ENCODE peak calls at places on chromosomes 6 and 20, in ten cellular contexts. Z is GM13976; V is RWPE1; P is activated CD8-positive, alpha-beta T cell treated with anti-CD3 and anti-CD28 coated beads, Interleukin-2, amount 10 ng/mL, durations not matched to agents 7 days and 5 days; I is CD4-positive, CD25-positive, alpha-beta regulatory T cell; W is iPS-NIHi11; H is progenitor cell of endocrine pancreas; M is WTC11; U is stomach; J is NCI-H1105 treated with DMSO at 0.1 percent for 48 hours. Q is an unnamed sample.

GRCh38 chr20:20547221-20547875 is 165.1 kb downstream of the RALGAPA2 start:
- DNase-seq in J (no peak), M (no peak), I (no peak), V (no peak), Z (no peak), H (no peak), P (no peak), W (no peak), U (no peak), Q (no peak)

GRCh38 chr6:157036245-157036681 is 259.1 kb downstream of the ARID1B start:
- DNase-seq in I (no peak), J (no peak), Z (no peak), W (peak), H (no peak), V (peak), P (no peak), M (no peak), U (peak), Q (no peak)

GRCh38 chr6:166197361-166197760 is 29.7 kb upstream of the TBXT start:
- DNase-seq in U (no peak), I (no peak), M (no peak), Z (no peak), V (no peak), W (no peak), H (no peak), J (no peak), P (no peak), Q (no peak)

GRCh38 chr6:66731310-66731709 is 1024.3 kb upstream of the EYS start:
- DNase-seq in P (no peak), Z (no peak), J (no peak), V (peak), M (no peak), U (no peak), W (no peak), H (no peak), I (no peak), Q (no peak)

GRCh38 chr6:49030621-49031020 is 432.4 kb downstream of the MMUT start:
- DNase-seq in M (no peak), J (no peak), U (no peak), P (no peak), H (no peak), Z (no peak), I (no peak), V (no peak), W (no peak), Q (no peak)

GRCh38 chr6:16238057-16238657 is at the start of gene GMPR:
- DNase-seq in P (peak), J (peak), U (peak), M (peak), W (peak), V (peak), Z (peak), I (peak), H (peak), Q (peak)

GRCh38 chr20:62795023-62795761 is 1.1 kb upstream of the MRGBP start:
- DNase-seq in I (peak), Z (peak), H (peak), M (peak), U (no peak), W (no peak), P (peak), J (peak), V (peak), Q (peak)

GRCh38 chr6:43628392-43629103 is 516 bp downstream of the GTPBP2 start:
- DNase-seq in I (peak), J (peak), H (peak), P (peak), V (peak), M (peak), Z (peak), W (peak), U (peak), Q (peak)

GRCh38 chr6:167152858-167153257 is 4.9 kb downstream of the GPR31 start:
- DNase-seq in I (no peak), M (no peak), V (no peak), P (peak), W (no peak), J (no peak), Z (no peak), H (no peak), U (no peak), Q (no peak)

GRCh38 chr6:143692696-143693095 is 14.9 kb downstream of the PHACTR2 start:
- DNase-seq in J (no peak), V (no peak), U (no peak), I (no peak), H (no peak), W (no peak), M (no peak), P (no peak), Z (no peak), Q (no peak)

GRCh38 chr6:88008821-88009220 is 38.8 kb upstream of the SPACA1 start:
- DNase-seq in W (no peak), U (no peak), Z (no peak), H (no peak), I (no peak), M (no peak), V (no peak), P (no peak), J (no peak), Q (no peak)

GRCh38 chr20:16574656-16575355 is 1.6 kb upstream of the KIF16B start:
- DNase-seq in W (peak), U (peak), H (peak), Z (peak), J (no peak), M (peak), P (peak), I (peak), V (peak), Q (peak)

GRCh38 chr6:33827546-33828451 is 24.0 kb upstream of the MLN start:
- DNase-seq in J (no peak), M (no peak), U (no peak), W (no peak), V (no peak), P (no peak), Z (no peak), I (no peak), H (no peak), Q (no peak)

GRCh38 chr6:30855429-30856069 is 28.8 kb upstream of the DDR1 start:
- DNase-seq in J (no peak), V (no peak), P (no peak), I (no peak), Z (peak), U (no peak), W (no peak), M (no peak), H (no peak), Q (no peak)

GRCh38 chr20:22536956-22537756 is 47.2 kb downstream of the FOXA2 start:
- DNase-seq in U (no peak), W (no peak), H (no peak), M (no peak), P (no peak), I (no peak), Z (no peak), J (no peak), V (no peak), Q (no peak)

GRCh38 chr20:9501473-9501872 is 12.9 kb upstream of the LAMP5 start:
- DNase-seq in M (no peak), J (no peak), Z (no peak), H (no peak), V (no peak), W (no peak), U (no peak), P (no peak), I (no peak), Q (no peak)

GRCh38 chr20:8334641-8335040 is 202.6 kb downstream of the PLCB1 start:
- DNase-seq in Z (no peak), P (no peak), I (no peak), M (no peak), V (no peak), J (no peak), H (no peak), U (no peak), W (peak), Q (no peak)

GRCh38 chr6:32154514-32155161 is 697 bp downstream of the PPT2 start:
- DNase-seq in P (peak), V (peak), W (peak), U (peak), H (peak), J (peak), I (peak), M (peak), Z (peak), Q (peak)

GRCh38 chr6:96923871-96924493 is 546 bp upstream of the KLHL32 start:
- DNase-seq in U (no peak), I (no peak), M (peak), W (no peak), H (no peak), P (no peak), J (peak), V (peak), Z (no peak), Q (no peak)

GRCh38 chr20:833450-834150 is at the start of gene FAM110A:
- DNase-seq in I (peak), H (peak), Z (peak), U (peak), P (peak), J (peak), V (peak), M (peak), W (peak), Q (peak)

GRCh38 chr6:161303628-161304340 is 29.9 kb upstream of the AGPAT4 start:
- DNase-seq in V (peak), I (no peak), H (no peak), P (no peak), U (no peak), M (no peak), Z (no peak), J (no peak), W (no peak), Q (no peak)

GRCh38 chr6:13496508-13497180 is 9.2 kb upstream of the GFOD1 start:
- DNase-seq in I (no peak), P (no peak), V (no peak), J (no peak), U (no peak), M (no peak), H (no peak), W (no peak), Z (no peak), Q (no peak)

GRCh38 chr6:133214267-133214666 is 26.9 kb upstream of the EYA4 start:
- DNase-seq in M (no peak), H (no peak), U (no peak), P (no peak), J (no peak), V (no peak), I (no peak), Z (no peak), W (no peak), Q (no peak)

GRCh38 chr6:52653151-52653550 is 17.8 kb upstream of the TMEM14A start:
- DNase-seq in J (no peak), H (no peak), Z (no peak), P (no peak), M (no peak), I (no peak), W (no peak), U (no peak), V (no peak), Q (no peak)

GRCh38 chr6:23563329-23563728 is 562.7 kb upstream of the NRSN1 start:
- DNase-seq in V (no peak), H (no peak), M (no peak), I (no peak), P (no peak), W (no peak), J (no peak), U (no peak), Z (no peak), Q (no peak)

GRCh38 chr6:105740946-105741605 is 338.2 kb upstream of the PREP start:
- DNase-seq in Z (no peak), V (no peak), I (no peak), P (no peak), U (no peak), H (no peak), J (peak), W (no peak), M (no peak), Q (no peak)

GRCh38 chr6:135179920-135180457 is 1.1 kb upstream of the MYB start:
- DNase-seq in Z (peak), H (no peak), W (no peak), P (no peak), V (no peak), I (peak), J (no peak), M (no peak), U (no peak), Q (no peak)

GRCh38 chr6:41651962-41652657 is 13.8 kb downstream of the MDFI start:
- DNase-seq in P (no peak), M (no peak), I (no peak), Z (no peak), H (no peak), U (no peak), J (no peak), W (no peak), V (no peak), Q (no peak)

GRCh38 chr6:147578159-147578558 is 69.7 kb downstream of the SAMD5 start:
- DNase-seq in H (no peak), Z (no peak), U (no peak), M (no peak), I (no peak), V (no peak), W (no peak), P (no peak), J (no peak), Q (no peak)

GRCh38 chr20:3046677-3047462 is 1.0 kb downstream of the MRPS26 start:
- DNase-seq in V (peak), P (peak), J (peak), H (peak), M (no peak), Z (peak), I (no peak), W (peak), U (peak), Q (peak)

GRCh38 chr20:10453241-10453640 is 18.1 kb downstream of the SLX4IP start:
- DNase-seq in V (no peak), J (no peak), U (no peak), H (no peak), W (no peak), I (no peak), Z (no peak), M (no peak), P (peak), Q (peak)

GRCh38 chr6:35522660-35523658 is 10.3 kb upstream of the TULP1 start:
- DNase-seq in J (peak), V (peak), M (peak), Z (peak), U (peak), W (peak), H (peak), P (peak), I (peak), Q (peak)

GRCh38 chr6:159595173-159595572 is 97.9 kb downstream of the SOD2 start:
- DNase-seq in M (no peak), I (no peak), J (no peak), Z (no peak), H (no peak), V (peak), W (no peak), P (no peak), U (no peak), Q (no peak)

GRCh38 chr6:151948007-151948745 is 140.7 kb downstream of the ESR1 start:
- DNase-seq in H (no peak), Z (no peak), I (no peak), J (no peak), U (no peak), P (no peak), V (no peak), W (no peak), M (no peak), Q (no peak)

GRCh38 chr6:132544826-132545225 is 6.7 kb downstream of the TAAR9 start:
- DNase-seq in J (no peak), H (no peak), M (no peak), Z (no peak), P (no peak), U (no peak), V (no peak), I (no peak), W (no peak), Q (no peak)

GRCh38 chr6:83270971-83271714 is 78.0 kb downstream of the RWDD2A start:
- DNase-seq in M (no peak), H (no peak), V (peak), Z (no peak), W (no peak), J (no peak), U (no peak), P (no peak), I (no peak), Q (no peak)

GRCh38 chr6:42860481-42860880 is 18.9 kb upstream of the RPL7L1 start:
- DNase-seq in H (no peak), W (no peak), Z (no peak), P (no peak), J (no peak), V (no peak), U (no peak), M (no peak), I (no peak), Q (no peak)

Q was measured in NCI-H2029.